ENCODE peak calls at places on chromosomes 13 and 19, in six cellular contexts. B is brain microvascular endothelial cell; C is EH; D is stimulated activated CD8-positive, alpha-beta memory T cell treated with anti-CD3 and anti-CD28 coated beads, Interleukin-4, amount 100 ng/mL, for 4 hours; R is BJ; O is amygdala. S is an unnamed sample.

GRCh38 chr19:50046649-50047503 is 21.1 kb downstream of the ZNF473 start:
- DNase-seq in B (peak), C (peak), D (peak), R (no peak), O (peak), S (peak)

GRCh38 chr13:32212420-32212819 is 102.7 kb downstream of the ZAR1L start:
- DNase-seq in B (peak), C (peak), D (no peak), R (peak), O (no peak), S (no peak)

GRCh38 chr13:29855784-29856183 is 5.4 kb upstream of the UBL3 start:
- DNase-seq in B (no peak), C (no peak), D (no peak), R (no peak), O (no peak), S (no peak)

GRCh38 chr13:56773148-56773547 is 367.6 kb upstream of the PRR20A start:
- DNase-seq in B (no peak), C (no peak), D (no peak), R (no peak), O (no peak), S (no peak)

GRCh38 chr19:29311391-29311790 is 98.4 kb upstream of the UQCRFS1 start:
- DNase-seq in B (no peak), C (no peak), D (no peak), R (no peak), O (no peak), S (no peak)

GRCh38 chr19:42176649-42176989 is 40.9 kb downstream of the DEDD2 start:
- DNase-seq in B (no peak), C (no peak), D (no peak), R (no peak), O (no peak), S (no peak)

GRCh38 chr19:1355974-1356865 is 27.5 kb upstream of the NDUFS7 start:
- DNase-seq in B (no peak), C (peak), D (no peak), R (no peak), O (peak), S (no peak)

GRCh38 chr13:40460116-40460515 is 206.3 kb downstream of the FOXO1 start:
- DNase-seq in B (peak), C (peak), D (no peak), R (peak), O (no peak), S (no peak)

GRCh38 chr19:30388327-30388726 is 16.1 kb downstream of the ZNF536 start:
- DNase-seq in B (no peak), C (no peak), D (no peak), R (no peak), O (no peak), S (no peak)